ENCODE peak calls at places on chromosomes 16 and 17, in six cellular contexts. B is cardiac muscle cell; F is naive thymus-derived CD4-positive, alpha-beta T cell; O is psoas muscle; I is right cardiac atrium; C is PC-3. Q is an unnamed sample.
A peak's percentile ranks its signal among the peaks of the same experiment; 100 is the strongest.

GRCh38 chr16:400061-400540 is 1.6 kb upstream of the DECR2 start:
- DNase-seq in B (no peak), F (no peak), O (no peak), I (peak; percentile 63), C (no peak), Q (no peak)

GRCh38 chr17:35315283-35315682 is 58.1 kb downstream of the SLFN11 start:
- DNase-seq in B (no peak), F (no peak), O (peak; percentile 20), I (no peak), C (peak; percentile 86), Q (peak; percentile 63)

GRCh38 chr17:3892095-3892998 is 506 bp downstream of the CAMKK1 start:
- DNase-seq in B (peak; percentile 66), F (peak; percentile 85), O (peak; percentile 84), I (peak; percentile 92), C (peak; percentile 69), Q (peak; percentile 80)

GRCh38 chr17:31696184-31696602 is 162.9 kb downstream of the COPRS start:
- DNase-seq in B (peak; percentile 92), F (no peak), O (peak; percentile 84), I (peak; percentile 92), C (no peak), Q (peak; percentile 81)

GRCh38 chr17:79750650-79751545 is 20.2 kb downstream of the ENPP7 start:
- DNase-seq in B (no peak), F (no peak), O (no peak), I (no peak), C (peak; percentile 96), Q (no peak)

GRCh38 chr16:4935231-4935855 is 1.6 kb downstream of the PPL start:
- DNase-seq in B (no peak), F (no peak), O (peak; percentile 97), I (peak; percentile 95), C (no peak), Q (peak; percentile 90)

GRCh38 chr16:73213761-73214480 is 166.0 kb upstream of the ZFHX3 start:
- DNase-seq in B (no peak), F (no peak), O (no peak), I (no peak), C (peak; percentile 9), Q (no peak)

GRCh38 chr17:33493566-33493965 is 200.5 kb upstream of the ASIC2 start:
- DNase-seq in B (no peak), F (no peak), O (no peak), I (no peak), C (no peak), Q (no peak)

GRCh38 chr17:489758-490329 is 137.2 kb upstream of the RPH3AL start:
- DNase-seq in B (peak; percentile 30), F (peak; percentile 78), O (peak; percentile 37), I (peak; percentile 80), C (no peak), Q (peak; percentile 49)

GRCh38 chr16:15849209-15849981 is 7.4 kb downstream of the MYH11 start:
- DNase-seq in B (no peak), F (no peak), O (no peak), I (no peak), C (peak; percentile 23), Q (no peak)

GRCh38 chr17:57925361-57925990 is 29.7 kb downstream of the CUEDC1 start:
- DNase-seq in B (no peak), F (no peak), O (no peak), I (no peak), C (no peak), Q (no peak)

GRCh38 chr16:49857423-49858181 is 1.7 kb upstream of the ZNF423 start:
- DNase-seq in B (peak; percentile 80), F (peak; percentile 44), O (peak; percentile 74), I (peak; percentile 86), C (peak; percentile 32), Q (peak; percentile 62)

GRCh38 chr17:11454096-11454495 is 144.2 kb upstream of the DNAH9 start:
- DNase-seq in B (no peak), F (no peak), O (no peak), I (no peak), C (no peak), Q (no peak)

GRCh38 chr17:81117672-81118198 is 47.6 kb upstream of the PVALEF start:
- DNase-seq in B (no peak), F (no peak), O (no peak), I (no peak), C (no peak), Q (no peak)
- H3K27ac ChIP-seq in B (no peak overlapping the region), F (no peak overlapping the region), O (no peak overlapping the region), I (no peak overlapping the region), C (no peak overlapping the region), Q (no peak overlapping the region)

DNA sequence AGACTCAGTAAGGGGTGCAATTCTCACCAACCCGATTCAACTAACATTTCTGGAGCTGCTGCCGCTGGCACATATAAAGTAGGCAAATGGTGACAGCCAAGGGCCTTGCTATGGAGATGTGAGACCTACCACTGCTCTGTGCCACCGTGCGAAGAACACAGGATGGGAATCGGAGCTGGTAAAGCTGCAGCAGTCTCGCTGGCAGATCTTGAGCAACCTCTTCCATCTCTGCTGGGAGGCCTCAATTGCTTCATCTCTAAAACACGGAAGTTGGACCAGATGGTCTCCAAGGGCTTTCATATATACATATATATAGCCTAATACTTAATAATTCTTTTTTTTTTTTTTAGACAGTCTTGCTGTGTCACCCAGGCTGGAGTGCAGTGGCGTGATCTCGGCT is 128.9 kb upstream of the RCVRN start:
- DNase-seq in B (no peak), F (no peak), O (no peak), I (no peak), C (no peak), Q (no peak)
- H3K4me3 ChIP-seq in B (no peak overlapping the region), F (no peak overlapping the region), O (peak overlapping the region; percentile 47), I (peak overlapping the region; percentile 43), C (no peak overlapping the region), Q (peak overlapping the region; percentile 51)

GRCh38 chr16:22369221-22369811 is 5.1 kb downstream of the CDR2 start:
- DNase-seq in B (no peak), F (peak; percentile 24), O (no peak), I (no peak), C (peak; percentile 15), Q (peak; percentile 51)
- H3K27ac ChIP-seq in B (no peak overlapping the region), F (peak overlapping the region; percentile 63), O (peak overlapping the region; percentile 64), I (peak overlapping the region; percentile 42), C (no peak overlapping the region), Q (peak overlapping the region; percentile 60)

GRCh38 chr17:39222866-39223834 is 2.6 kb downstream of the STAC2 start:
- DNase-seq in B (no peak), F (no peak), O (no peak), I (no peak), C (no peak), Q (no peak)

GRCh38 chr17:39225974-39226683 is 384 bp upstream of the STAC2 start:
- DNase-seq in B (peak; percentile 89), F (no peak), O (peak; percentile 82), I (peak; percentile 89), C (no peak), Q (peak; percentile 77)

GRCh38 chr17:39225308-39225973 is at the start of gene STAC2:
- DNase-seq in B (no peak), F (no peak), O (no peak), I (no peak), C (no peak), Q (no peak)

GRCh38 chr17:39223907-39224777 is 1.6 kb downstream of the STAC2 start:
- DNase-seq in B (no peak), F (no peak), O (no peak), I (no peak), C (no peak), Q (no peak)

DNA sequence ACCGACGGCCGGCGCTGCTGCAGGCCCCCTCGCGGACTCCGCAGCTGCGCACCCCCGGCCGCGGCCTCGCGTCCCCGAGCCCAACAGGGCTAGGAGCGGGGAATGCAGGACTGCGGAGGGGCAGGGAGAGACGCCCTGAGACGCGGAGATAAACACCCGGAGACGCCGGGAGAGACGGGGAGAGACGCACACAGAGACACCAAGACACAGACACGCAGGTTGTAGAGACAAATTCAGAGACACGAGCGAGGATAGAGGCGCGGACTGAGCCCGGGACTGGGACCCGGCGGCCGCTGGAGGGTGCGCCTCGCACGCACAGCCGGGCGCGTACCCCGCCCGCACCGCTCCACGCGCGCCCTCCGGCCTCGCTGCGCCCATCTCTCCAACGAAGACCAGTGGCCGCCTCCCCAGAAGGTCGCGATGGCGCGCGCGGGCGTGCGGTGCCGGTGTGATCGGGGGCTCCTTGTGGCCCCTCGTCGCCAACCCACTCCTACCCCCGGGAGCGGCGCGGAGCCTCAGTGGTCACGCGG is 902 bp downstream of the STAC2 start:
- DNase-seq in B (no peak), F (no peak), O (no peak), I (no peak), C (no peak), Q (no peak)
- H3K4me3 ChIP-seq in B (peak overlapping the region; percentile 40), F (no peak overlapping the region), O (peak overlapping the region; percentile 62), I (peak overlapping the region; percentile 58), C (no peak overlapping the region), Q (peak overlapping the region; percentile 51)

GRCh38 chr16:67199808-67200198 is 872 bp downstream of the ELMO3 start:
- DNase-seq in B (no peak), F (no peak), O (no peak), I (peak; percentile 57), C (no peak), Q (no peak)

GRCh38 chr16:67200491-67200890 is 1.6 kb downstream of the ELMO3 start:
- DNase-seq in B (no peak), F (no peak), O (no peak), I (peak; percentile 61), C (no peak), Q (no peak)

GRCh38 chr16:67197704-67198103 is 1.2 kb upstream of the ELMO3 start:
- DNase-seq in B (no peak), F (no peak), O (no peak), I (no peak), C (no peak), Q (no peak)

GRCh38 chr16:67198238-67198734 is 645 bp upstream of the ELMO3 start:
- DNase-seq in B (peak; percentile 15), F (no peak), O (no peak), I (peak; percentile 76), C (peak; percentile 30), Q (no peak)

GRCh38 chr16:67199011-67199807 is at the start of gene ELMO3:
- DNase-seq in B (peak; percentile 71), F (no peak), O (no peak), I (peak; percentile 75), C (no peak), Q (no peak)
- H3K27ac ChIP-seq in B (no peak within 1 kb of the TSS), F (no peak within 1 kb of the TSS), O (no peak within 1 kb of the TSS), I (no peak within 1 kb of the TSS), C (no peak within 1 kb of the TSS), Q (no peak within 1 kb of the TSS)

GRCh38 chr16:68035227-68035626 is 12.1 kb downstream of the DUS2 start:
- DNase-seq in B (no peak), F (no peak), O (no peak), I (no peak), C (no peak), Q (no peak)
- H3K4me3 ChIP-seq in B (no peak overlapping the region), F (no peak overlapping the region), O (no peak overlapping the region), I (no peak overlapping the region), C (no peak overlapping the region), Q (no peak overlapping the region)

GRCh38 chr16:69326172-69326873 is 4.1 kb downstream of the PDF start:
- DNase-seq in B (no peak), F (no peak), O (no peak), I (no peak), C (no peak), Q (no peak)
- H3K27ac ChIP-seq in B (no peak overlapping the region), F (peak overlapping the region; percentile 17), O (peak overlapping the region; percentile 98), I (no peak overlapping the region), C (no peak overlapping the region), Q (no peak overlapping the region)

Q was measured in heart right ventricle.